ENCODE peak calls at places on chromosomes 1 and 21, in four cellular contexts. D is stimulated activated CD8-positive, alpha-beta memory T cell treated with anti-CD3 and anti-CD28 coated beads, Interleukin-15, amount 100 ng/mL, for 24 hours; B is occipital lobe; X is stimulated activated CD4-positive, alpha-beta T cell treated with anti-CD3 and anti-CD28 coated beads, Interleukin-4, amount 100 ng/mL, for 48 hours. L is an unnamed sample.

GRCh38 chr1:117653732-117654484 is 48.1 kb downstream of the TENT5C start:
- DNase-seq in D (no peak), B (no peak), X (no peak), L (no peak)

GRCh38 chr1:204396015-204396583 is 15.5 kb downstream of the PPP1R15B start:
- DNase-seq in D (no peak), B (no peak), X (no peak), L (no peak)

GRCh38 chr1:235588916-235589515 is 60.6 kb downstream of the GNG4 start:
- DNase-seq in D (no peak), B (peak; percentile 46), X (no peak), L (no peak)

GRCh38 chr1:156616463-156616862 is 2.8 kb upstream of the HAPLN2 start:
- DNase-seq in D (no peak), B (peak; percentile 75), X (no peak), L (no peak)

GRCh38 chr1:44511769-44512168 is 106.7 kb downstream of the RNF220 start:
- DNase-seq in D (no peak), B (no peak), X (peak; percentile 9), L (no peak)

GRCh38 chr1:29475256-29475800 is 239.0 kb downstream of the PTPRU start:
- DNase-seq in D (no peak), B (no peak), X (no peak), L (no peak)

GRCh38 chr21:17903029-17903806 is 84.1 kb upstream of the C21orf91 start:
- DNase-seq in D (no peak), B (no peak), X (no peak), L (no peak)

GRCh38 chr1:117398957-117399356 is 31.7 kb downstream of the MAN1A2 start:
- DNase-seq in D (no peak), B (no peak), X (no peak), L (no peak)

GRCh38 chr1:181981821-181982220 is 79.7 kb downstream of the ZNF648 start:
- DNase-seq in D (no peak), B (no peak), X (no peak), L (no peak)

L was measured in progenitor cell of endocrine pancreas.